ENCODE peak calls at places on chromosomes 7 and 10, in seven cellular contexts. E, Y, W, R, O, P and L are unnamed samples.

GRCh38 chr10:114491933-114492332 is 87.6 kb upstream of the AFAP1L2 start:
- DNase-seq in Y (no peak), R (no peak), E (no peak), P (no peak), O (no peak), W (no peak), L (no peak)

GRCh38 chr7:94655884-94656657 is at the start of gene SGCE:
- DNase-seq in E (peak; percentile 65), R (no peak), P (peak; percentile 56), Y (peak; percentile 33), W (peak; percentile 95), O (peak; percentile 26), L (peak; percentile 28)

GRCh38 chr10:3830946-3831345 is 45.9 kb upstream of the KLF6 start:
- DNase-seq in R (no peak), P (no peak), E (peak; percentile 71), O (no peak), W (no peak), Y (no peak), L (no peak)

GRCh38 chr7:29852457-29852856 is 46.1 kb downstream of the WIPF3 start:
- DNase-seq in W (no peak), P (no peak), R (no peak), E (no peak), O (no peak), Y (no peak), L (no peak)

GRCh38 chr7:110929514-110930258 is 161.2 kb upstream of the LRRN3 start:
- DNase-seq in P (no peak), O (no peak), W (no peak), R (no peak), E (no peak), Y (no peak), L (no peak)

GRCh38 chr7:129689995-129690581 is 78.6 kb downstream of the NRF1 start:
- DNase-seq in E (no peak), W (no peak), O (no peak), Y (no peak), R (no peak), P (no peak), L (no peak)

GRCh38 chr7:17946591-17946990 is 6.3 kb upstream of the SNX13 start:
- DNase-seq in Y (no peak), R (no peak), W (no peak), O (no peak), P (no peak), E (no peak), L (no peak)

GRCh38 chr7:389911-390601 is 100.1 kb downstream of the FOXL3 start:
- DNase-seq in W (no peak), O (no peak), E (no peak), R (no peak), P (no peak), Y (peak; percentile 5), L (no peak)

GRCh38 chr7:30564243-30564892 is 30.3 kb upstream of the GARS1 start:
- DNase-seq in W (peak; percentile 85), O (peak; percentile 78), E (peak; percentile 75), R (peak; percentile 76), P (peak; percentile 78), Y (peak; percentile 78), L (peak; percentile 30)

GRCh38 chr10:73131913-73132686 is 21.8 kb downstream of the NUDT13 start:
- DNase-seq in R (no peak), P (no peak), Y (no peak), W (no peak), E (peak; percentile 95), O (no peak), L (no peak)

GRCh38 chr10:107165007-107165406 is 501 bp upstream of the SORCS1 start:
- DNase-seq in E (no peak), R (no peak), W (peak; percentile 76), P (no peak), O (no peak), Y (no peak), L (no peak)

GRCh38 chr7:137976700-137977099 is 25.2 kb downstream of the CREB3L2 start:
- DNase-seq in E (no peak), R (no peak), P (no peak), Y (no peak), W (no peak), O (no peak), L (no peak)

GRCh38 chr10:1256139-1256720 is 200.0 kb downstream of the WDR37 start:
- DNase-seq in P (no peak), R (no peak), Y (no peak), W (no peak), O (no peak), E (no peak), L (no peak)

GRCh38 chr7:490461-491291 is 29.0 kb downstream of the PDGFA start:
- DNase-seq in P (no peak), O (no peak), E (no peak), Y (no peak), R (no peak), W (no peak), L (peak; percentile 8)

GRCh38 chr10:129896231-129897150 is 67.6 kb downstream of the EBF3 start:
- DNase-seq in W (no peak), Y (no peak), E (no peak), O (no peak), P (no peak), R (no peak), L (no peak)

GRCh38 chr10:125633517-125633999 is 49.4 kb downstream of the TEX36 start:
- DNase-seq in R (no peak), O (peak; percentile 8), E (no peak), P (no peak), W (no peak), Y (no peak), L (no peak)

DNA sequence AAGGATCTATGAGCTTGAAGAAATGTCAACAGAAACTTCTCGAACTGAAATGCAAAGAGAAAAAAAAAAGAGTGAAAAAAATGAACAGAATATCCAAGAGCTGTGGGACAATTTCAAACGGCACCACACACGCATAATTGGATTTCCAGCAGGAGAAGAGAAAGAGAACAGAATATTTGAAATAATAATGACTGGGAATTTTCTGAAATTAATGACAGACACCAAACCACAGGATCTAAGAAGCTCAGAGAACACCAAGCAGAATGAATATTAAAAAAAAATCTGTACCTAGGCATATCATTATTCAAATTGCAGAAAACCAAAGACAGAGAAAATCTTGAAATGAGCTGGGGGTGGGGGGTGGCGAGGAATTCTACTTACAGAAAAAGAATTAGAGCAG is 27.2 kb downstream of the DPYSL4 start:
- DNase-seq in R (no peak), W (no peak), E (no peak), O (no peak), Y (no peak), P (no peak), L (no peak)
- TF ChIP-seq SIN3A in R (no peak), W (no peak), E (no peak), O (no peak), Y (no peak), P (no peak), L (no peak)

DNA sequence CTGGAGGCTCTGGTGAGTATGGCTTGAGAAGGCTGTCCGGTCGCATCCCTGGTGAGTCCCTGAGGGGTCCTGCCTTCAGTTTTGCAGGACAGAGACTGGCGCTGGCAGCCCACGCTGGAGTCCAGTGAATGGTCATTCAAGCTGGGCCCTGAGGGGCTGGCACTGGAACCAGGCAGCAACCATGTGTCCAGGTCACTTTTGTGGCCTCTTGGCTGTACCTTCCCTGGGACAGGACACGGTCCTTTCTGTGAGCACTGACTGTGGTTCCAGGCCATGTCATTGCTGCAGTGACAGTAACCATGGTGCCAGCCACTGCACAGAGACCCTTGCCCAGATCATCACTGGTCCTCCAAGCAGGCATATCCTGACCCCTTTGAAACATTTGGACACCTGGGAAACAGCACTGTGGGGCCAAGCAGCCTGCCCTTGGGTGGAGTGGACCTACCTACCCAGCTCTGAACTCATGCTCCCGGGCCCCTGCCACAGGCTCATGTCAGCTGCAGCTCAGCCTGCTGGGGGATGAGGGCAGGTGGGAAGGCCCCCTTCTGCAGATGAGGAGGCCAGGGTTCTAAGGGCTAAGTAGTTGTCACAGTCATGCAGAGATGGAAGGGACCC is 72.1 kb downstream of the ADCY1 start:
- DNase-seq in O (no peak), W (no peak), Y (no peak), P (no peak), E (no peak), R (no peak), L (no peak)
- TF ChIP-seq SIN3A in O (no peak), W (no peak), Y (no peak), P (no peak), E (no peak), R (no peak), L (no peak)

GRCh38 chr7:50652400-50653115 is 87.4 kb upstream of the DDC start:
- DNase-seq in R (no peak), P (no peak), O (no peak), E (no peak), W (no peak), Y (no peak), L (no peak)

GRCh38 chr7:50650057-50650664 is 85.0 kb upstream of the DDC start:
- DNase-seq in Y (no peak), W (no peak), E (no peak), R (no peak), O (no peak), P (no peak), L (no peak)

GRCh38 chr7:50653116-50653854 is 88.1 kb upstream of the DDC start:
- DNase-seq in E (peak; percentile 8), P (no peak), R (no peak), Y (no peak), O (no peak), W (no peak), L (no peak)

GRCh38 chr7:50649259-50649885 is 84.2 kb upstream of the DDC start:
- DNase-seq in Y (no peak), E (no peak), W (no peak), O (no peak), R (no peak), P (no peak), L (no peak)

DNA sequence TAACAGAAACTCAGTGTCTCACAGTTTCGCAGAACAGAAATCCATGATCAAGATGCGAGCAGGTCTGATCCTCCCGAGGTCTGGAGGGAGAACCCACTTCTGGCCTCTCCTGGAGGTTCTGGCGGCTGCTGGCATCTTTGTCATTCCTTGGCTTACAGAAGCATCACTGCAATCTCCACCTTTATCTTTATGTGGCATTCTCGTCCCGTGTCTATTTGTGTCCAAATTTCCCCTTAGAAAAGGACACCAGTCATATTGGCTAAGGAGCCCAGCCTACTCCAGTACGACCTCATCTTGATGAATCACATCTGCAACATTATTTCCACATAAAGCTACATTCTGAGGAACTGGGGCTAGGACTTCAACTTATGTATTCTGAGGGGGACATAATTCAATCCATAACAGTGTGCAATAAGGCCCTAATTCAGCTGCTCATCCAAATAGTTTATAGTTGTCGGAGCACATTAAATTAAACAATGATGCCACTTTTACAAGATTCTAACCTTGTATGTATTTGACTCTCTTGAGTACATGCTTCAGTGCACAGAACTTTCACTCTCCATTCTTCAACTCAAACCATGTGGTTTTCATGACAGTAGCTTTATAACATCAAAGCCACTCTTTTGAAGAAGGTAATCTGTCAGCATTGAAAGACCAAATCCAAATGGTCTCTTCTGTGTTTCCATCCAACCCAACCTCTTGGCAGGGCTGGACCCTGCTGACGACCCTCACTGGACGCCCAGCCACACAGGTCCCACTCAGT is 86.2 kb upstream of the DDC start:
- DNase-seq in R (no peak), E (no peak), O (no peak), P (no peak), W (no peak), Y (no peak), L (no peak)
- TF ChIP-seq SIN3A in R (no peak), E (no peak), O (no peak), P (no peak), W (no peak), Y (no peak), L (no peak)

GRCh38 chr7:12490941-12491340 is 79.6 kb upstream of the SCIN start:
- DNase-seq in R (no peak), O (no peak), P (no peak), W (no peak), Y (no peak), E (no peak), L (no peak)
- TF ChIP-seq SIN3A in R (no peak), O (no peak), P (no peak), W (no peak), Y (no peak), E (no peak), L (no peak)